ENCODE peak calls at places on chromosomes 5 and 9, in eight cellular contexts. One of them, this sample, is unnamed.

GRCh38 chr5:14781106-14781505 is 90.5 kb downstream of the ANKH start:
- DNase-seq in stimulated activated CD8-positive, alpha-beta memory T cell treated with anti-CD3 and anti-CD28 coated beads, Interleukin-2, amount 100 ng/mL, for 1 hour: no peak
- DNase-seq in activated naive CD4-positive, alpha-beta T cell treated with anti-CD3 and anti-CD28 coated beads, Interleukin-2, amount 10 ng/mL, durations not matched to agents 7 days and 5 days: no peak
- DNase-seq in RPMI8226: no peak
- DNase-seq in head of caudate nucleus: no peak
- DNase-seq in OCI-M1: no peak
- DNase-seq in NCI-H2107: no peak
- DNase-seq in psoas muscle: no peak
- DNase-seq in this sample: no peak

GRCh38 chr9:26310294-26310693 is 582.3 kb downstream of the CAAP1 start:
- DNase-seq in stimulated activated CD8-positive, alpha-beta memory T cell treated with anti-CD3 and anti-CD28 coated beads, Interleukin-2, amount 100 ng/mL, for 1 hour: no peak
- DNase-seq in activated naive CD4-positive, alpha-beta T cell treated with anti-CD3 and anti-CD28 coated beads, Interleukin-2, amount 10 ng/mL, durations not matched to agents 7 days and 5 days: no peak
- DNase-seq in RPMI8226: no peak
- DNase-seq in head of caudate nucleus: no peak
- DNase-seq in OCI-M1: no peak
- DNase-seq in NCI-H2107: no peak
- DNase-seq in psoas muscle: no peak
- DNase-seq in this sample: no peak

GRCh38 chr9:94887721-94888120 is 161.2 kb downstream of the AOPEP start:
- DNase-seq in stimulated activated CD8-positive, alpha-beta memory T cell treated with anti-CD3 and anti-CD28 coated beads, Interleukin-2, amount 100 ng/mL, for 1 hour: no peak
- DNase-seq in activated naive CD4-positive, alpha-beta T cell treated with anti-CD3 and anti-CD28 coated beads, Interleukin-2, amount 10 ng/mL, durations not matched to agents 7 days and 5 days: no peak
- DNase-seq in RPMI8226: no peak
- DNase-seq in head of caudate nucleus: no peak
- DNase-seq in OCI-M1: no peak
- DNase-seq in NCI-H2107: no peak
- DNase-seq in psoas muscle: no peak
- DNase-seq in this sample: no peak

GRCh38 chr9:5577225-5577624 is 51.7 kb upstream of the RIC1 start:
- DNase-seq in stimulated activated CD8-positive, alpha-beta memory T cell treated with anti-CD3 and anti-CD28 coated beads, Interleukin-2, amount 100 ng/mL, for 1 hour: no peak
- DNase-seq in activated naive CD4-positive, alpha-beta T cell treated with anti-CD3 and anti-CD28 coated beads, Interleukin-2, amount 10 ng/mL, durations not matched to agents 7 days and 5 days: no peak
- DNase-seq in RPMI8226: no peak
- DNase-seq in head of caudate nucleus: no peak
- DNase-seq in OCI-M1: no peak
- DNase-seq in NCI-H2107: no peak
- DNase-seq in psoas muscle: no peak
- DNase-seq in this sample: no peak

GRCh38 chr5:105506692-105507277 is 1944.2 kb upstream of the NUDT12 start:
- DNase-seq in stimulated activated CD8-positive, alpha-beta memory T cell treated with anti-CD3 and anti-CD28 coated beads, Interleukin-2, amount 100 ng/mL, for 1 hour: no peak
- DNase-seq in activated naive CD4-positive, alpha-beta T cell treated with anti-CD3 and anti-CD28 coated beads, Interleukin-2, amount 10 ng/mL, durations not matched to agents 7 days and 5 days: no peak
- DNase-seq in RPMI8226: peak
- DNase-seq in head of caudate nucleus: no peak
- DNase-seq in OCI-M1: peak
- DNase-seq in NCI-H2107: no peak
- DNase-seq in psoas muscle: no peak
- DNase-seq in this sample: no peak

GRCh38 chr5:170479484-170479883 is 24.3 kb upstream of the KCNIP1 start:
- DNase-seq in stimulated activated CD8-positive, alpha-beta memory T cell treated with anti-CD3 and anti-CD28 coated beads, Interleukin-2, amount 100 ng/mL, for 1 hour: no peak
- DNase-seq in activated naive CD4-positive, alpha-beta T cell treated with anti-CD3 and anti-CD28 coated beads, Interleukin-2, amount 10 ng/mL, durations not matched to agents 7 days and 5 days: no peak
- DNase-seq in RPMI8226: peak
- DNase-seq in head of caudate nucleus: no peak
- DNase-seq in OCI-M1: peak
- DNase-seq in NCI-H2107: no peak
- DNase-seq in psoas muscle: no peak
- DNase-seq in this sample: no peak

GRCh38 chr9:126423709-126424185 is 97.1 kb downstream of the MVB12B start:
- DNase-seq in stimulated activated CD8-positive, alpha-beta memory T cell treated with anti-CD3 and anti-CD28 coated beads, Interleukin-2, amount 100 ng/mL, for 1 hour: no peak
- DNase-seq in activated naive CD4-positive, alpha-beta T cell treated with anti-CD3 and anti-CD28 coated beads, Interleukin-2, amount 10 ng/mL, durations not matched to agents 7 days and 5 days: no peak
- DNase-seq in RPMI8226: no peak
- DNase-seq in head of caudate nucleus: no peak
- DNase-seq in OCI-M1: no peak
- DNase-seq in NCI-H2107: no peak
- DNase-seq in psoas muscle: no peak
- DNase-seq in this sample: no peak

GRCh38 chr9:16626577-16627130 is 243.8 kb downstream of the BNC2 start:
- DNase-seq in stimulated activated CD8-positive, alpha-beta memory T cell treated with anti-CD3 and anti-CD28 coated beads, Interleukin-2, amount 100 ng/mL, for 1 hour: no peak
- DNase-seq in activated naive CD4-positive, alpha-beta T cell treated with anti-CD3 and anti-CD28 coated beads, Interleukin-2, amount 10 ng/mL, durations not matched to agents 7 days and 5 days: no peak
- DNase-seq in RPMI8226: peak
- DNase-seq in head of caudate nucleus: no peak
- DNase-seq in OCI-M1: no peak
- DNase-seq in NCI-H2107: peak
- DNase-seq in psoas muscle: peak
- DNase-seq in this sample: no peak

GRCh38 chr5:157729858-157730257 is 1.4 kb upstream of the THG1L start:
- DNase-seq in stimulated activated CD8-positive, alpha-beta memory T cell treated with anti-CD3 and anti-CD28 coated beads, Interleukin-2, amount 100 ng/mL, for 1 hour: no peak
- DNase-seq in activated naive CD4-positive, alpha-beta T cell treated with anti-CD3 and anti-CD28 coated beads, Interleukin-2, amount 10 ng/mL, durations not matched to agents 7 days and 5 days: no peak
- DNase-seq in RPMI8226: peak
- DNase-seq in head of caudate nucleus: no peak
- DNase-seq in OCI-M1: no peak
- DNase-seq in NCI-H2107: no peak
- DNase-seq in psoas muscle: no peak
- DNase-seq in this sample: no peak

GRCh38 chr5:108615216-108615615 is 132.5 kb upstream of the FER start:
- DNase-seq in stimulated activated CD8-positive, alpha-beta memory T cell treated with anti-CD3 and anti-CD28 coated beads, Interleukin-2, amount 100 ng/mL, for 1 hour: no peak
- DNase-seq in activated naive CD4-positive, alpha-beta T cell treated with anti-CD3 and anti-CD28 coated beads, Interleukin-2, amount 10 ng/mL, durations not matched to agents 7 days and 5 days: no peak
- DNase-seq in RPMI8226: no peak
- DNase-seq in head of caudate nucleus: no peak
- DNase-seq in OCI-M1: no peak
- DNase-seq in NCI-H2107: no peak
- DNase-seq in psoas muscle: no peak
- DNase-seq in this sample: no peak

GRCh38 chr9:124074746-124075145 is 63.2 kb downstream of the LHX2 start:
- DNase-seq in stimulated activated CD8-positive, alpha-beta memory T cell treated with anti-CD3 and anti-CD28 coated beads, Interleukin-2, amount 100 ng/mL, for 1 hour: no peak
- DNase-seq in activated naive CD4-positive, alpha-beta T cell treated with anti-CD3 and anti-CD28 coated beads, Interleukin-2, amount 10 ng/mL, durations not matched to agents 7 days and 5 days: no peak
- DNase-seq in RPMI8226: no peak
- DNase-seq in head of caudate nucleus: no peak
- DNase-seq in OCI-M1: no peak
- DNase-seq in NCI-H2107: no peak
- DNase-seq in psoas muscle: no peak
- DNase-seq in this sample: no peak

GRCh38 chr5:88663793-88664216 is 219.2 kb downstream of the MEF2C start:
- DNase-seq in stimulated activated CD8-positive, alpha-beta memory T cell treated with anti-CD3 and anti-CD28 coated beads, Interleukin-2, amount 100 ng/mL, for 1 hour: no peak
- DNase-seq in activated naive CD4-positive, alpha-beta T cell treated with anti-CD3 and anti-CD28 coated beads, Interleukin-2, amount 10 ng/mL, durations not matched to agents 7 days and 5 days: no peak
- DNase-seq in RPMI8226: no peak
- DNase-seq in head of caudate nucleus: no peak
- DNase-seq in OCI-M1: no peak
- DNase-seq in NCI-H2107: no peak
- DNase-seq in psoas muscle: no peak
- DNase-seq in this sample: no peak

GRCh38 chr5:53874409-53874808 is 314.0 kb downstream of the NDUFS4 start:
- DNase-seq in stimulated activated CD8-positive, alpha-beta memory T cell treated with anti-CD3 and anti-CD28 coated beads, Interleukin-2, amount 100 ng/mL, for 1 hour: no peak
- DNase-seq in activated naive CD4-positive, alpha-beta T cell treated with anti-CD3 and anti-CD28 coated beads, Interleukin-2, amount 10 ng/mL, durations not matched to agents 7 days and 5 days: no peak
- DNase-seq in RPMI8226: no peak
- DNase-seq in head of caudate nucleus: no peak
- DNase-seq in OCI-M1: peak
- DNase-seq in NCI-H2107: no peak
- DNase-seq in psoas muscle: no peak
- DNase-seq in this sample: no peak

GRCh38 chr9:98823666-98824334 is 16.3 kb downstream of the GALNT12 start:
- DNase-seq in stimulated activated CD8-positive, alpha-beta memory T cell treated with anti-CD3 and anti-CD28 coated beads, Interleukin-2, amount 100 ng/mL, for 1 hour: no peak
- DNase-seq in activated naive CD4-positive, alpha-beta T cell treated with anti-CD3 and anti-CD28 coated beads, Interleukin-2, amount 10 ng/mL, durations not matched to agents 7 days and 5 days: no peak
- DNase-seq in RPMI8226: no peak
- DNase-seq in head of caudate nucleus: no peak
- DNase-seq in OCI-M1: no peak
- DNase-seq in NCI-H2107: no peak
- DNase-seq in psoas muscle: no peak
- DNase-seq in this sample: no peak

GRCh38 chr9:4857163-4857562 is 64.4 kb downstream of the RCL1 start:
- DNase-seq in stimulated activated CD8-positive, alpha-beta memory T cell treated with anti-CD3 and anti-CD28 coated beads, Interleukin-2, amount 100 ng/mL, for 1 hour: no peak
- DNase-seq in activated naive CD4-positive, alpha-beta T cell treated with anti-CD3 and anti-CD28 coated beads, Interleukin-2, amount 10 ng/mL, durations not matched to agents 7 days and 5 days: no peak
- DNase-seq in RPMI8226: no peak
- DNase-seq in head of caudate nucleus: no peak
- DNase-seq in OCI-M1: peak
- DNase-seq in NCI-H2107: no peak
- DNase-seq in psoas muscle: no peak
- DNase-seq in this sample: no peak

GRCh38 chr9:86355814-86356213 is 1.6 kb upstream of the TUT7 start:
- DNase-seq in stimulated activated CD8-positive, alpha-beta memory T cell treated with anti-CD3 and anti-CD28 coated beads, Interleukin-2, amount 100 ng/mL, for 1 hour: no peak
- DNase-seq in activated naive CD4-positive, alpha-beta T cell treated with anti-CD3 and anti-CD28 coated beads, Interleukin-2, amount 10 ng/mL, durations not matched to agents 7 days and 5 days: no peak
- DNase-seq in RPMI8226: no peak
- DNase-seq in head of caudate nucleus: no peak
- DNase-seq in OCI-M1: peak
- DNase-seq in NCI-H2107: no peak
- DNase-seq in psoas muscle: no peak
- DNase-seq in this sample: no peak

GRCh38 chr9:128145536-128145935 is 3.7 kb upstream of the LCN2 start:
- DNase-seq in stimulated activated CD8-positive, alpha-beta memory T cell treated with anti-CD3 and anti-CD28 coated beads, Interleukin-2, amount 100 ng/mL, for 1 hour: no peak
- DNase-seq in activated naive CD4-positive, alpha-beta T cell treated with anti-CD3 and anti-CD28 coated beads, Interleukin-2, amount 10 ng/mL, durations not matched to agents 7 days and 5 days: no peak
- DNase-seq in RPMI8226: no peak
- DNase-seq in head of caudate nucleus: no peak
- DNase-seq in OCI-M1: no peak
- DNase-seq in NCI-H2107: no peak
- DNase-seq in psoas muscle: peak
- DNase-seq in this sample: no peak

GRCh38 chr9:95230046-95230445 is 87.5 kb downstream of the FANCC start:
- DNase-seq in stimulated activated CD8-positive, alpha-beta memory T cell treated with anti-CD3 and anti-CD28 coated beads, Interleukin-2, amount 100 ng/mL, for 1 hour: no peak
- DNase-seq in activated naive CD4-positive, alpha-beta T cell treated with anti-CD3 and anti-CD28 coated beads, Interleukin-2, amount 10 ng/mL, durations not matched to agents 7 days and 5 days: no peak
- DNase-seq in RPMI8226: no peak
- DNase-seq in head of caudate nucleus: no peak
- DNase-seq in OCI-M1: no peak
- DNase-seq in NCI-H2107: no peak
- DNase-seq in psoas muscle: no peak
- DNase-seq in this sample: no peak

GRCh38 chr5:140753561-140753960 is 32.4 kb upstream of the PCDHA1 start:
- DNase-seq in stimulated activated CD8-positive, alpha-beta memory T cell treated with anti-CD3 and anti-CD28 coated beads, Interleukin-2, amount 100 ng/mL, for 1 hour: no peak
- DNase-seq in activated naive CD4-positive, alpha-beta T cell treated with anti-CD3 and anti-CD28 coated beads, Interleukin-2, amount 10 ng/mL, durations not matched to agents 7 days and 5 days: no peak
- DNase-seq in RPMI8226: no peak
- DNase-seq in head of caudate nucleus: no peak
- DNase-seq in OCI-M1: no peak
- DNase-seq in NCI-H2107: no peak
- DNase-seq in psoas muscle: no peak
- DNase-seq in this sample: no peak

GRCh38 chr9:84271004-84271886 is 69.3 kb downstream of the SLC28A3 start:
- DNase-seq in stimulated activated CD8-positive, alpha-beta memory T cell treated with anti-CD3 and anti-CD28 coated beads, Interleukin-2, amount 100 ng/mL, for 1 hour: no peak
- DNase-seq in activated naive CD4-positive, alpha-beta T cell treated with anti-CD3 and anti-CD28 coated beads, Interleukin-2, amount 10 ng/mL, durations not matched to agents 7 days and 5 days: peak
- DNase-seq in RPMI8226: peak
- DNase-seq in head of caudate nucleus: peak
- DNase-seq in OCI-M1: no peak
- DNase-seq in NCI-H2107: no peak
- DNase-seq in psoas muscle: peak
- DNase-seq in this sample: no peak

GRCh38 chr5:128464596-128464995 is 73.4 kb downstream of the FBN2 start:
- DNase-seq in stimulated activated CD8-positive, alpha-beta memory T cell treated with anti-CD3 and anti-CD28 coated beads, Interleukin-2, amount 100 ng/mL, for 1 hour: no peak
- DNase-seq in activated naive CD4-positive, alpha-beta T cell treated with anti-CD3 and anti-CD28 coated beads, Interleukin-2, amount 10 ng/mL, durations not matched to agents 7 days and 5 days: no peak
- DNase-seq in RPMI8226: no peak
- DNase-seq in head of caudate nucleus: no peak
- DNase-seq in OCI-M1: no peak
- DNase-seq in NCI-H2107: no peak
- DNase-seq in psoas muscle: peak
- DNase-seq in this sample: no peak

GRCh38 chr5:141100243-141100805 is at the start of gene PCDHB3:
- DNase-seq in stimulated activated CD8-positive, alpha-beta memory T cell treated with anti-CD3 and anti-CD28 coated beads, Interleukin-2, amount 100 ng/mL, for 1 hour: no peak
- DNase-seq in activated naive CD4-positive, alpha-beta T cell treated with anti-CD3 and anti-CD28 coated beads, Interleukin-2, amount 10 ng/mL, durations not matched to agents 7 days and 5 days: peak
- DNase-seq in RPMI8226: peak
- DNase-seq in head of caudate nucleus: peak
- DNase-seq in OCI-M1: peak
- DNase-seq in NCI-H2107: peak
- DNase-seq in psoas muscle: peak
- DNase-seq in this sample: no peak

This sample was measured in GM18507.